ENCODE peak calls at places on chromosomes 2 and 18, in six cellular contexts. E, J, T, I, G and V are unnamed samples.

GRCh38 chr18:35024196-35024595 is 17.0 kb upstream of the MAPRE2 start:
- DNase-seq in J (no peak), E (no peak), T (no peak), G (no peak), I (no peak), V (no peak)

GRCh38 chr2:171146633-171147032 is 14.1 kb downstream of the TLK1 start:
- DNase-seq in G (no peak), J (no peak), I (no peak), E (no peak), T (no peak), V (no peak)

GRCh38 chr2:65545818-65546217 is 113.4 kb upstream of the SPRED2 start:
- DNase-seq in I (no peak), T (no peak), G (no peak), J (peak; percentile 10), E (no peak), V (no peak)

GRCh38 chr18:78884502-78884901 is 95.1 kb upstream of the SALL3 start:
- DNase-seq in I (no peak), E (no peak), G (no peak), T (no peak), J (no peak), V (no peak)

GRCh38 chr2:190637903-190638618 is 10.8 kb upstream of the NAB1 start:
- DNase-seq in G (no peak), T (no peak), J (no peak), E (peak; percentile 46), I (peak; percentile 21), V (peak; percentile 34)

GRCh38 chr18:54736981-54737380 is 91.3 kb upstream of the RAB27B start:
- DNase-seq in G (no peak), T (no peak), J (peak; percentile 60), E (peak; percentile 78), I (no peak), V (no peak)

GRCh38 chr2:160365691-160366367 is 127.8 kb downstream of the RBMS1 start:
- DNase-seq in T (no peak), G (no peak), E (no peak), I (peak; percentile 50), J (no peak), V (no peak)

GRCh38 chr2:15049096-15049993 is 416.8 kb downstream of the LRATD1 start:
- DNase-seq in T (no peak), I (no peak), J (no peak), G (no peak), E (no peak), V (no peak)

GRCh38 chr18:45755936-45756335 is 32.0 kb downstream of the SLC14A1 start:
- DNase-seq in J (peak; percentile 79), E (no peak), T (peak; percentile 77), I (peak; percentile 49), G (no peak), V (peak; percentile 38)

GRCh38 chr2:111634050-111634784 is 249.8 kb downstream of the ANAPC1 start:
- DNase-seq in I (no peak), G (no peak), J (peak; percentile 59), T (peak; percentile 31), E (no peak), V (no peak)

GRCh38 chr18:9695605-9696004 is 12.5 kb upstream of the RAB31 start:
- DNase-seq in G (no peak), E (no peak), I (no peak), T (no peak), J (no peak), V (no peak)

GRCh38 chr18:22391571-22392359 is 25.9 kb downstream of the CTAGE1 start:
- DNase-seq in G (peak; percentile 26), I (peak; percentile 34), T (peak; percentile 85), J (peak; percentile 96), E (peak; percentile 23), V (peak; percentile 25)

DNA sequence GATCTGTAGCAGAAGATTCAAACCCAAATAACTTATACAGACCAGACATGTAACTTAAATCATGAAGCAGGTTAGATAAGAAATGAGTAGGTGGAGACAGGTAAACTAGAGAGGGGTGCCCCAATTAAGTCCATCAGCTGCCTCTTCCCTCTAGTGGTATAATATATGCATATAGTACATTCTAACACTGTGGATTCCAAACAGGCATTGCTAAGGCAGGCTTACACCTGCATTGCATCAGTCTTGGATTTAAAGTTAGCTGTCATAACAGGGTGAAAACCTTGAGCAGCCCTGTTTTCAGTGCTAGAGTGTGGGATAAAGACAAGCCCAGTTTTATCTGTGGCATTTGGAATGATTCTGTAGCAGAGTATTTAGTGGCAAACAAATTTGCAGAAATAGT is 63.4 kb downstream of the NYAP2 start:
- DNase-seq in E (no peak), I (no peak), T (peak; percentile 11), J (no peak), G (no peak), V (no peak)
- TF ChIP-seq CTCF in E (no peak), I (no peak), T (no peak), J (no peak), G (no peak), V (no peak)

GRCh38 chr2:102030502-102030854 is 38.7 kb downstream of the IL1R2 start:
- DNase-seq in G (no peak), I (no peak), J (no peak), T (no peak), E (no peak), V (no peak)

GRCh38 chr2:102029405-102029804 is 37.6 kb downstream of the IL1R2 start:
- DNase-seq in G (no peak), I (no peak), T (no peak), J (no peak), E (no peak), V (no peak)

GRCh38 chr2:102030855-102031527 is 39.2 kb downstream of the IL1R2 start:
- DNase-seq in T (no peak), J (no peak), G (no peak), E (no peak), I (no peak), V (no peak)

GRCh38 chr2:102028470-102028869 is 36.7 kb downstream of the IL1R2 start:
- DNase-seq in G (no peak), J (no peak), T (no peak), I (no peak), E (no peak), V (no peak)

DNA sequence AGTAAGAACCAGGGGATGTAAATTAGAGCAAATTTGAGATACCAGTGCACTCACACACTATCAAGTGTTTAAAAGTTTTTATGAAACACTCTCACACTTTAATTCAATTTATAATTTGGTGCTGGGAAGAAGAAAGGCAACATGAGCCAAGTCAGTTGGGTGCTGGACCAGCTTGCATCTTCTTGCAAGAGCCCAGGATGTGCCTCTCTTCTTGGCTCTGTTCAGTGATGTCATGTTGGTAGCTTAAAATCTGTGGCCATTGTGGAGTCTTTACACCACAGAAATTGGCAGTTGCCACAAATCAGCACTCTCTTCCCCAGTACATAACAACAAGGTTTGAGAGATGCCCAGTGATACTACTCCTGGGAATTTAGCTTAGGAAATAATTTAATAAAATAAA is 38.2 kb downstream of the IL1R2 start:
- DNase-seq in I (no peak), G (no peak), T (no peak), E (no peak), J (no peak), V (no peak)
- H3K4me1 ChIP-seq in I (peaks cover 9% of the 10 kb centered on the region), G (peaks cover 23% of the 10 kb centered on the region), T (peaks cover 23% of the 10 kb centered on the region), E (peaks cover 54% of the 10 kb centered on the region), J (peaks cover 29% of the 10 kb centered on the region), V (peaks cover 16% of the 10 kb centered on the region)

GRCh38 chr18:37266290-37266689 is 299.3 kb downstream of the CELF4 start:
- DNase-seq in E (no peak), G (no peak), I (no peak), T (no peak), J (no peak), V (no peak)
- TF ChIP-seq CTCF in E (peak; percentile 10), G (no peak), I (no peak), T (no peak), J (peak; percentile 6), V (no peak)

DNA sequence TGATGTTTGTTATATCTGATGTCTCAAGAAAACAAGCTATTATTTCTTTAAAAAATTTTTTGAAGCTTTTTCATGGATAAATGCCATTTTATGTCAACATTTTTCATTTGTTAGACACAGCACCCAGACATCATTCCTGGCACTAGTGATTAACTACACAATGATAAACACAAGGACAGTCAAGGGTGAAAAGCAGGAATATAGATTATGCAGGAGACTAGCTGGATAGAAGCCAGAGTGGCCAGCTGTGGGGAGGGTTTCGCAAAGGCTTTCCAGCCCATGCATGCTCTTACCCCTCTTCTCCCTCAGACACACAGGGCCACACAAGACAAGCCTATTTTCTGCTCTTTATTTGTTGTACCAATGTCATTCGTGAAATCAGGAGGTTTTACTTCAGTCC is 127.1 kb upstream of the TTC39C start:
- DNase-seq in E (no peak), T (peak; percentile 38), G (no peak), I (peak; percentile 56), J (peak; percentile 15), V (no peak)
- H3K4me1 ChIP-seq in E (peaks cover 5% of the 10 kb centered on the region), T (no peaks in the 10 kb centered on the region), G (peaks cover 16% of the 10 kb centered on the region), I (peaks cover 7% of the 10 kb centered on the region), J (peaks cover 5% of the 10 kb centered on the region), V (no peaks in the 10 kb centered on the region)

GRCh38 chr2:158755738-158756137 is 39.4 kb upstream of the DAPL1 start:
- DNase-seq in I (no peak), G (no peak), E (no peak), J (no peak), T (no peak), V (no peak)

GRCh38 chr2:158756331-158756730 is 38.8 kb upstream of the DAPL1 start:
- DNase-seq in E (no peak), G (no peak), I (no peak), J (peak; percentile 2), T (no peak), V (no peak)

GRCh38 chr2:158753561-158754302 is 41.4 kb upstream of the DAPL1 start:
- DNase-seq in J (peak; percentile 68), T (peak; percentile 79), G (no peak), E (peak; percentile 70), I (peak; percentile 42), V (no peak)

GRCh38 chr2:158755310-158755709 is 39.8 kb upstream of the DAPL1 start:
- DNase-seq in J (no peak), G (no peak), I (no peak), T (no peak), E (no peak), V (no peak)

GRCh38 chr2:158754303-158754611 is 40.9 kb upstream of the DAPL1 start:
- DNase-seq in G (no peak), E (no peak), I (no peak), J (no peak), T (no peak), V (no peak)
- TF ChIP-seq CTCF in G (peak; percentile 47), E (no peak), I (no peak), J (no peak), T (no peak), V (no peak)

GRCh38 chr2:117982376-117983033 is 31.4 kb downstream of the CCDC93 start:
- DNase-seq in G (no peak), T (no peak), I (no peak), J (no peak), E (no peak), V (no peak)

GRCh38 chr2:117983040-117983439 is 30.8 kb downstream of the CCDC93 start:
- DNase-seq in G (no peak), J (no peak), I (no peak), E (no peak), T (no peak), V (no peak)

GRCh38 chr2:117987121-117987520 is 26.7 kb downstream of the CCDC93 start:
- DNase-seq in T (no peak), J (no peak), G (no peak), E (no peak), I (no peak), V (no peak)

GRCh38 chr2:117984208-117984607 is 29.7 kb downstream of the CCDC93 start:
- DNase-seq in E (no peak), T (no peak), G (no peak), J (no peak), I (no peak), V (no peak)

GRCh38 chr2:117985092-117985491 is 28.8 kb downstream of the CCDC93 start:
- DNase-seq in E (peak; percentile 10), I (no peak), G (no peak), T (no peak), J (no peak), V (no peak)
- H3K4me1 ChIP-seq in E (peaks cover 31% of the 10 kb centered on the region), I (no peaks in the 10 kb centered on the region), G (no peaks in the 10 kb centered on the region), T (peaks cover 1% of the 10 kb centered on the region), J (peaks cover 6% of the 10 kb centered on the region), V (no peaks in the 10 kb centered on the region)

GRCh38 chr2:210480079-210480478 is 3.5 kb upstream of the LANCL1 start:
- DNase-seq in J (no peak), T (no peak), I (no peak), G (no peak), E (peak; percentile 10), V (no peak)
- TF ChIP-seq CTCF in J (no peak), T (no peak), I (no peak), G (no peak), E (no peak), V (no peak)